ENCODE peak calls at places on chromosomes 12 and 14, in six cellular contexts. T is M059J; P is GM03348; O is neural crest cell; R is activated gamma-delta T cell treated with anti-CD3 and anti-CD28 coated beads, Interleukin-2, amount 50 U/mL, for 16 hours; C is smooth muscle cell of the brain vasculature. D is an unnamed sample.
A peak's percentile ranks its signal among the peaks of the same experiment; 100 is the strongest.

GRCh38 chr12:15691372-15691771 is 97.8 kb downstream of the EPS8 start:
- DNase-seq in T (no peak), P (no peak), O (no peak), R (no peak), C (no peak), D (no peak)

GRCh38 chr12:118360785-118361404 is 11.8 kb downstream of the TAOK3 start:
- DNase-seq in T (peak; percentile 64), P (peak; percentile 32), O (no peak), R (no peak), C (no peak), D (peak; percentile 40)

GRCh38 chr12:868722-869121 is 80.8 kb downstream of the RAD52 start:
- DNase-seq in T (no peak), P (no peak), O (no peak), R (no peak), C (no peak), D (no peak)

GRCh38 chr12:123732251-123732650 is 20.1 kb downstream of the ATP6V0A2 start:
- DNase-seq in T (no peak), P (no peak), O (no peak), R (no peak), C (no peak), D (no peak)

GRCh38 chr12:109098142-109098652 is 800 bp downstream of the UNG start:
- DNase-seq in T (peak; percentile 50), P (peak; percentile 59), O (no peak), R (no peak), C (no peak), D (no peak)

GRCh38 chr14:79514700-79515099 is 696.6 kb downstream of the DIO2 start:
- DNase-seq in T (peak; percentile 88), P (peak; percentile 24), O (no peak), R (no peak), C (peak; percentile 15), D (peak; percentile 23)

GRCh38 chr14:35405304-35405996 is 901 bp upstream of the NFKBIA start:
- DNase-seq in T (no peak), P (no peak), O (no peak), R (no peak), C (no peak), D (no peak)

GRCh38 chr14:68598621-68599447 is 194.0 kb downstream of the ZFP36L1 start:
- DNase-seq in T (peak; percentile 92), P (no peak), O (peak; percentile 22), R (no peak), C (peak; percentile 94), D (peak; percentile 91)

GRCh38 chr14:37709419-37710195 is 114.2 kb downstream of the TTC6 start:
- DNase-seq in T (no peak), P (peak; percentile 36), O (no peak), R (no peak), C (no peak), D (peak; percentile 19)

GRCh38 chr14:61564623-61565091 is 130.7 kb upstream of the HIF1A start:
- DNase-seq in T (peak; percentile 99), P (peak; percentile 82), O (no peak), R (no peak), C (no peak), D (peak; percentile 97)

GRCh38 chr12:13243516-13244070 is 47.1 kb downstream of the EMP1 start:
- DNase-seq in T (peak; percentile 12), P (no peak), O (no peak), R (no peak), C (no peak), D (no peak)

GRCh38 chr12:85781751-85782150 is 54.5 kb downstream of the RASSF9 start:
- DNase-seq in T (no peak), P (no peak), O (no peak), R (no peak), C (no peak), D (no peak)

GRCh38 chr12:18246057-18246456 is 15.3 kb upstream of the PIK3C2G start:
- DNase-seq in T (no peak), P (no peak), O (no peak), R (no peak), C (no peak), D (no peak)

GRCh38 chr12:108594323-108594903 is 3.5 kb downstream of the TMEM119 start:
- DNase-seq in T (no peak), P (no peak), O (no peak), R (no peak), C (no peak), D (no peak)

GRCh38 chr12:78343657-78344056 is 513.0 kb downstream of the NAV3 start:
- DNase-seq in T (no peak), P (no peak), O (no peak), R (no peak), C (no peak), D (no peak)

GRCh38 chr12:119667577-119668314 is at the start of gene PRKAB1:
- DNase-seq in T (peak; percentile 96), P (peak; percentile 100), O (peak; percentile 90), R (peak; percentile 95), C (peak; percentile 86), D (peak; percentile 99)

GRCh38 chr12:50517456-50518048 is 12.8 kb downstream of the DIP2B start:
- DNase-seq in T (peak; percentile 42), P (no peak), O (no peak), R (no peak), C (no peak), D (no peak)

GRCh38 chr12:24899503-24900098 is 49.3 kb downstream of the BCAT1 start:
- DNase-seq in T (no peak), P (no peak), O (no peak), R (no peak), C (no peak), D (no peak)

GRCh38 chr14:48693793-48694192 is 892.4 kb downstream of the RPS29 start:
- DNase-seq in T (no peak), P (no peak), O (no peak), R (no peak), C (no peak), D (no peak)

GRCh38 chr14:73800970-73801515 is 50.6 kb upstream of the PTGR2 start:
- DNase-seq in T (no peak), P (no peak), O (no peak), R (no peak), C (no peak), D (no peak)

GRCh38 chr12:128164533-128164932 is 102.4 kb upstream of the TMEM132C start:
- DNase-seq in T (no peak), P (no peak), O (no peak), R (no peak), C (no peak), D (no peak)

GRCh38 chr12:105083551-105084105 is 630 bp downstream of the ALDH1L2 start:
- DNase-seq in T (peak; percentile 49), P (peak; percentile 76), O (peak; percentile 7), R (no peak), C (no peak), D (peak; percentile 58)

GRCh38 chr12:54549774-54550451 is 512 bp downstream of the PDE1B start:
- DNase-seq in T (peak; percentile 13), P (peak; percentile 33), O (no peak), R (no peak), C (no peak), D (peak; percentile 69)

GRCh38 chr12:89101440-89101839 is 250.9 kb downstream of the DUSP6 start:
- DNase-seq in T (no peak), P (no peak), O (no peak), R (no peak), C (no peak), D (no peak)

GRCh38 chr14:74635831-74636230 is 23.8 kb upstream of the LTBP2 start:
- DNase-seq in T (no peak), P (no peak), O (no peak), R (no peak), C (no peak), D (no peak)

GRCh38 chr12:53180931-53181645 is 363 bp upstream of the CSAD start:
- DNase-seq in T (peak; percentile 74), P (peak; percentile 90), O (peak; percentile 77), R (no peak), C (no peak), D (peak; percentile 87)

GRCh38 chr14:32453857-32454810 is 125.0 kb downstream of the AKAP6 start:
- DNase-seq in T (no peak), P (peak; percentile 64), O (no peak), R (no peak), C (no peak), D (no peak)

GRCh38 chr12:81930037-81930436 is 170.9 kb upstream of the PPFIA2 start:
- DNase-seq in T (no peak), P (no peak), O (no peak), R (no peak), C (no peak), D (no peak)

GRCh38 chr12:51591020-51591901 is at the start of gene SCN8A:
- DNase-seq in T (peak; percentile 48), P (peak; percentile 90), O (peak; percentile 70), R (peak; percentile 14), C (no peak), D (peak; percentile 73)

GRCh38 chr14:105415481-105416428 is 3.9 kb upstream of the MTA1 start:
- DNase-seq in T (no peak), P (no peak), O (no peak), R (no peak), C (no peak), D (no peak)

GRCh38 chr12:4355843-4356327 is 23.6 kb downstream of the FGF23 start:
- DNase-seq in T (peak; percentile 27), P (no peak), O (peak; percentile 50), R (peak; percentile 25), C (no peak), D (peak; percentile 75)